ENCODE peak calls at places on chromosomes 7 and 10, in eight cellular contexts. L is iPS DF 6.9; C is foreskin fibroblast; D is activated CD8-positive, alpha-beta memory T cell treated with anti-CD3 and anti-CD28 coated beads, Interleukin-2, amount 50 U/mL, for 4 hours; S is stimulated activated CD4-positive, alpha-beta T cell treated with anti-CD3 and anti-CD28 coated beads, Interleukin-4, amount 100 ng/mL, for 48 hours; G is SK-MEL-5; B is iPS-NIHi11; X is BJ. A is an unnamed sample.
A peak's percentile ranks its signal among the peaks of the same experiment; 100 is the strongest.

GRCh38 chr10:94027197-94027596 is 33.5 kb downstream of the PLCE1 start:
- DNase-seq in L (no peak), C (no peak), D (no peak), S (no peak), G (no peak), B (no peak), X (no peak), A (no peak)

GRCh38 chr10:29862926-29863614 is 196.3 kb downstream of the JCAD start:
- DNase-seq in L (no peak), C (peak; percentile 88), D (no peak), S (no peak), G (peak; percentile 59), B (no peak), X (peak; percentile 74), A (peak; percentile 34)

GRCh38 chr10:110811791-110812581 is 59.7 kb upstream of the PDCD4 start:
- DNase-seq in L (no peak), C (no peak), D (no peak), S (no peak), G (no peak), B (no peak), X (no peak), A (no peak)

GRCh38 chr10:71905164-71905563 is 54.1 kb upstream of the PSAP start:
- DNase-seq in L (no peak), C (no peak), D (no peak), S (no peak), G (no peak), B (no peak), X (no peak), A (no peak)

GRCh38 chr7:110623436-110623835 is 467.5 kb upstream of the LRRN3 start:
- DNase-seq in L (no peak), C (no peak), D (no peak), S (no peak), G (no peak), B (no peak), X (no peak), A (no peak)

GRCh38 chr10:71260622-71261325 is 48.4 kb downstream of the UNC5B start:
- DNase-seq in L (no peak), C (peak; percentile 93), D (no peak), S (no peak), G (no peak), B (peak; percentile 64), X (peak; percentile 63), A (no peak)

GRCh38 chr7:101913876-101914275 is 96.5 kb downstream of the CUX1 start:
- DNase-seq in L (no peak), C (no peak), D (no peak), S (no peak), G (no peak), B (no peak), X (no peak), A (no peak)

GRCh38 chr7:30321992-30322637 is 37.7 kb downstream of the ZNRF2 start:
- DNase-seq in L (no peak), C (peak; percentile 14), D (no peak), S (no peak), G (peak; percentile 32), B (no peak), X (no peak), A (no peak)

GRCh38 chr10:33790506-33791283 is 456.2 kb upstream of the NRP1 start:
- DNase-seq in L (no peak), C (no peak), D (no peak), S (no peak), G (no peak), B (no peak), X (no peak), A (no peak)

GRCh38 chr7:20532841-20533240 is 82.6 kb upstream of the ABCB5 start:
- DNase-seq in L (no peak), C (no peak), D (no peak), S (no peak), G (peak; percentile 45), B (no peak), X (no peak), A (no peak)

GRCh38 chr7:36509962-36510361 is 120.3 kb downstream of the ANLN start:
- DNase-seq in L (no peak), C (no peak), D (no peak), S (no peak), G (peak; percentile 38), B (no peak), X (no peak), A (no peak)

GRCh38 chr7:80790877-80791276 is 128.0 kb downstream of the SEMA3C start:
- DNase-seq in L (no peak), C (no peak), D (no peak), S (no peak), G (no peak), B (no peak), X (no peak), A (no peak)

GRCh38 chr7:128815289-128815938 is 14.8 kb upstream of the FLNC start:
- DNase-seq in L (no peak), C (no peak), D (no peak), S (no peak), G (no peak), B (no peak), X (no peak), A (no peak)

A was measured in DMS79.